ENCODE peak calls at places on chromosome 15, in ten cellular contexts. A is naive thymus-derived CD8-positive, alpha-beta T cell; P is H54; Q is stimulated activated CD8-positive, alpha-beta memory T cell treated with anti-CD3 and anti-CD28 coated beads, Interleukin-12 subunit alpha, Interleukin-12 subunit beta, amount 100 ng/mL, for 4 hours; Y is left kidney; K is mammary epithelial cell; C is A673; M is GM23248; W is EL; J is bronchial epithelial cell. F is an unnamed sample.

GRCh38 chr15:81087121-81087520 is 46.9 kb upstream of the CFAP161 start:
- DNase-seq in A (no peak), P (no peak), Q (no peak), Y (no peak), K (no peak), C (no peak), M (peak), W (no peak), J (peak), F (peak)

GRCh38 chr15:100133981-100134711 is 207.6 kb downstream of the ADAMTS17 start:
- DNase-seq in A (no peak), P (no peak), Q (no peak), Y (no peak), K (no peak), C (no peak), M (no peak), W (no peak), J (no peak), F (no peak)

GRCh38 chr15:57821826-57822225 is 115.3 kb downstream of the POLR2M start:
- DNase-seq in A (no peak), P (no peak), Q (no peak), Y (no peak), K (no peak), C (no peak), M (no peak), W (no peak), J (no peak), F (no peak)

GRCh38 chr15:89912145-89912673 is 543 bp downstream of the ARPIN start:
- DNase-seq in A (no peak), P (peak), Q (no peak), Y (peak), K (no peak), C (no peak), M (peak), W (peak), J (no peak), F (peak)

GRCh38 chr15:41205315-41205714 is 25.2 kb downstream of the EXD1 start:
- DNase-seq in A (no peak), P (peak), Q (no peak), Y (no peak), K (no peak), C (no peak), M (peak), W (no peak), J (no peak), F (no peak)

GRCh38 chr15:98648654-98649537 is 557 bp downstream of the IGF1R start:
- DNase-seq in A (peak), P (no peak), Q (peak), Y (peak), K (peak), C (peak), M (peak), W (peak), J (no peak), F (peak)

GRCh38 chr15:77305953-77306352 is 114.0 kb downstream of the PEAK1 start:
- DNase-seq in A (no peak), P (no peak), Q (no peak), Y (no peak), K (no peak), C (no peak), M (no peak), W (no peak), J (no peak), F (no peak)

GRCh38 chr15:42110367-42110766 is 16.0 kb upstream of the PLA2G4D start:
- DNase-seq in A (no peak), P (no peak), Q (no peak), Y (no peak), K (no peak), C (no peak), M (no peak), W (no peak), J (no peak), F (no peak)

GRCh38 chr15:82043726-82044372 is 2.0 kb downstream of the MEX3B start:
- DNase-seq in A (no peak), P (no peak), Q (no peak), Y (peak), K (no peak), C (no peak), M (peak), W (peak), J (no peak), F (no peak)

GRCh38 chr15:67005294-67005996 is 60.0 kb upstream of the SMAD3 start:
- DNase-seq in A (no peak), P (no peak), Q (no peak), Y (no peak), K (no peak), C (no peak), M (no peak), W (no peak), J (no peak), F (no peak)

GRCh38 chr15:92638291-92638708 is 17.3 kb downstream of the FAM174B start:
- DNase-seq in A (no peak), P (no peak), Q (no peak), Y (peak), K (no peak), C (no peak), M (no peak), W (no peak), J (peak), F (no peak)

GRCh38 chr15:85869124-85869523 is 74.4 kb upstream of the KLHL25 start:
- DNase-seq in A (no peak), P (no peak), Q (no peak), Y (no peak), K (no peak), C (no peak), M (no peak), W (no peak), J (no peak), F (no peak)

GRCh38 chr15:85377986-85378385 is 2.4 kb upstream of the AKAP13 start:
- DNase-seq in A (no peak), P (no peak), Q (no peak), Y (no peak), K (no peak), C (no peak), M (no peak), W (no peak), J (no peak), F (no peak)

GRCh38 chr15:81282911-81283310 is 41.0 kb downstream of the STARD5 start:
- DNase-seq in A (no peak), P (no peak), Q (no peak), Y (no peak), K (no peak), C (no peak), M (no peak), W (no peak), J (no peak), F (no peak)

GRCh38 chr15:38843736-38844590 is 279.3 kb upstream of the RASGRP1 start:
- DNase-seq in A (no peak), P (peak), Q (no peak), Y (peak), K (no peak), C (no peak), M (peak), W (peak), J (no peak), F (peak)

GRCh38 chr15:31733424-31733823 is 296.9 kb upstream of the CHRNA7 start:
- DNase-seq in A (no peak), P (no peak), Q (no peak), Y (no peak), K (no peak), C (no peak), M (no peak), W (no peak), J (no peak), F (no peak)

GRCh38 chr15:67820992-67821783 is 4.1 kb upstream of the SKOR1 start:
- DNase-seq in A (no peak), P (no peak), Q (no peak), Y (peak), K (peak), C (no peak), M (peak), W (peak), J (no peak), F (peak)

GRCh38 chr15:74011610-74012009 is 17.1 kb downstream of the PML start:
- DNase-seq in A (no peak), P (no peak), Q (no peak), Y (peak), K (no peak), C (no peak), M (peak), W (no peak), J (no peak), F (peak)

GRCh38 chr15:45143056-45143455 is 13.3 kb downstream of the DUOX1 start:
- DNase-seq in A (no peak), P (no peak), Q (no peak), Y (no peak), K (no peak), C (no peak), M (no peak), W (no peak), J (no peak), F (no peak)

GRCh38 chr15:70582143-70582945 is 181.0 kb downstream of the UACA start:
- DNase-seq in A (no peak), P (no peak), Q (no peak), Y (no peak), K (no peak), C (no peak), M (peak), W (peak), J (no peak), F (peak)

GRCh38 chr15:85407421-85408269 is 27.2 kb downstream of the AKAP13 start:
- DNase-seq in A (no peak), P (peak), Q (no peak), Y (peak), K (peak), C (no peak), M (peak), W (peak), J (peak), F (peak)

GRCh38 chr15:64894395-64895056 is 17.2 kb upstream of the ANKDD1A start:
- DNase-seq in A (peak), P (no peak), Q (peak), Y (peak), K (no peak), C (no peak), M (no peak), W (no peak), J (no peak), F (no peak)

GRCh38 chr15:28101983-28102441 is 2.9 kb upstream of the OCA2 start:
- DNase-seq in A (no peak), P (no peak), Q (no peak), Y (no peak), K (no peak), C (no peak), M (no peak), W (no peak), J (no peak), F (no peak)

GRCh38 chr15:90706394-90707327 is 10.5 kb upstream of the BLM start:
- DNase-seq in A (no peak), P (no peak), Q (no peak), Y (no peak), K (no peak), C (peak), M (no peak), W (no peak), J (no peak), F (no peak)

GRCh38 chr15:94061041-94061440 is 170.3 kb upstream of the MCTP2 start:
- DNase-seq in A (no peak), P (peak), Q (no peak), Y (no peak), K (peak), C (no peak), M (peak), W (no peak), J (peak), F (no peak)

GRCh38 chr15:90957105-90957790 is 2.6 kb downstream of the RCCD1 start:
- DNase-seq in A (no peak), P (no peak), Q (no peak), Y (peak), K (no peak), C (peak), M (peak), W (peak), J (no peak), F (peak)

GRCh38 chr15:40536501-40536900 is 28.3 kb downstream of the CCDC32 start:
- DNase-seq in A (no peak), P (no peak), Q (no peak), Y (peak), K (no peak), C (no peak), M (peak), W (peak), J (no peak), F (no peak)

GRCh38 chr15:63487076-63487757 is 17.2 kb upstream of the USP3 start:
- DNase-seq in A (peak), P (no peak), Q (peak), Y (peak), K (peak), C (peak), M (peak), W (peak), J (peak), F (peak)

GRCh38 chr15:74464216-74464615 is 3.3 kb upstream of the UBL7 start:
- DNase-seq in A (no peak), P (no peak), Q (no peak), Y (no peak), K (no peak), C (no peak), M (no peak), W (no peak), J (no peak), F (no peak)

GRCh38 chr15:43212299-43212698 is 8.5 kb downstream of the EPB42 start:
- DNase-seq in A (no peak), P (no peak), Q (no peak), Y (no peak), K (no peak), C (no peak), M (no peak), W (no peak), J (no peak), F (no peak)

GRCh38 chr15:101504866-101505609 is 15.5 kb upstream of the PCSK6 start:
- DNase-seq in A (no peak), P (no peak), Q (no peak), Y (no peak), K (no peak), C (no peak), M (peak), W (peak), J (peak), F (no peak)

GRCh38 chr15:67307156-67307555 is 52.6 kb downstream of the IQCH start:
- DNase-seq in A (no peak), P (no peak), Q (no peak), Y (no peak), K (peak), C (no peak), M (peak), W (no peak), J (peak), F (peak)

GRCh38 chr15:39491917-39492490 is 88.9 kb upstream of the THBS1 start:
- DNase-seq in A (no peak), P (no peak), Q (no peak), Y (no peak), K (no peak), C (no peak), M (no peak), W (no peak), J (peak), F (no peak)

GRCh38 chr15:74441248-74441939 is 7.6 kb upstream of the SEMA7A start:
- DNase-seq in A (no peak), P (no peak), Q (no peak), Y (no peak), K (no peak), C (no peak), M (no peak), W (no peak), J (no peak), F (no peak)

GRCh38 chr15:91878319-91878718 is 24.8 kb downstream of the SLCO3A1 start:
- DNase-seq in A (no peak), P (no peak), Q (no peak), Y (no peak), K (no peak), C (no peak), M (no peak), W (no peak), J (no peak), F (no peak)

GRCh38 chr15:87878161-87878560 is 378.4 kb downstream of the NTRK3 start:
- DNase-seq in A (no peak), P (no peak), Q (no peak), Y (no peak), K (no peak), C (no peak), M (no peak), W (no peak), J (no peak), F (no peak)

GRCh38 chr15:65851981-65852380 is 17.3 kb upstream of the RAB11A start:
- DNase-seq in A (no peak), P (no peak), Q (no peak), Y (no peak), K (no peak), C (no peak), M (no peak), W (no peak), J (no peak), F (no peak)